ENCODE peak calls at places on chromosomes 12 and 14, in seven cellular contexts. One of them, this sample, is unnamed.

GRCh38 chr14:92726135-92726932 is 22.1 kb downstream of the LGMN start:
- DNase-seq in sigmoid colon: peak; percentile 83
- DNase-seq in A549: peak; percentile 93
- DNase-seq in ovary: no peak
- DNase-seq in HCT116: peak; percentile 39
- DNase-seq in Peyer's patch: peak; percentile 87
- DNase-seq in IMR-90: peak; percentile 89
- DNase-seq in this sample: no peak

GRCh38 chr12:49910331-49911212 is 6.9 kb upstream of the FAIM2 start:
- DNase-seq in sigmoid colon: no peak
- DNase-seq in A549: no peak
- DNase-seq in ovary: no peak
- DNase-seq in HCT116: no peak
- DNase-seq in Peyer's patch: no peak
- DNase-seq in IMR-90: no peak
- DNase-seq in this sample: peak; percentile 61

GRCh38 chr12:4909734-4910501 is at the start of gene KCNA1:
- DNase-seq in sigmoid colon: peak; percentile 70
- DNase-seq in A549: no peak
- DNase-seq in ovary: no peak
- DNase-seq in HCT116: no peak
- DNase-seq in Peyer's patch: no peak
- DNase-seq in IMR-90: no peak
- DNase-seq in this sample: no peak

GRCh38 chr14:67420102-67420739 is 8.3 kb upstream of the PLEK2 start:
- DNase-seq in sigmoid colon: peak; percentile 38
- DNase-seq in A549: no peak
- DNase-seq in ovary: no peak
- DNase-seq in HCT116: no peak
- DNase-seq in Peyer's patch: peak; percentile 72
- DNase-seq in IMR-90: no peak
- DNase-seq in this sample: no peak

GRCh38 chr12:78034025-78034424 is 203.3 kb downstream of the NAV3 start:
- DNase-seq in sigmoid colon: peak; percentile 50
- DNase-seq in A549: no peak
- DNase-seq in ovary: no peak
- DNase-seq in HCT116: no peak
- DNase-seq in Peyer's patch: no peak
- DNase-seq in IMR-90: peak; percentile 55
- DNase-seq in this sample: no peak

GRCh38 chr12:54980341-54980740 is 4.2 kb downstream of the TESPA1 start:
- DNase-seq in sigmoid colon: no peak
- DNase-seq in A549: no peak
- DNase-seq in ovary: no peak
- DNase-seq in HCT116: no peak
- DNase-seq in Peyer's patch: no peak
- DNase-seq in IMR-90: no peak
- DNase-seq in this sample: no peak

GRCh38 chr14:100104523-100105300 is 39.5 kb downstream of the EVL start:
- DNase-seq in sigmoid colon: peak; percentile 55
- DNase-seq in A549: no peak
- DNase-seq in ovary: no peak
- DNase-seq in HCT116: no peak
- DNase-seq in Peyer's patch: no peak
- DNase-seq in IMR-90: peak; percentile 72
- DNase-seq in this sample: no peak

GRCh38 chr12:124351422-124351821 is 56.5 kb downstream of the RFLNA start:
- DNase-seq in sigmoid colon: no peak
- DNase-seq in A549: no peak
- DNase-seq in ovary: no peak
- DNase-seq in HCT116: no peak
- DNase-seq in Peyer's patch: no peak
- DNase-seq in IMR-90: no peak
- DNase-seq in this sample: no peak

GRCh38 chr12:6936642-6937480 is 6.8 kb upstream of the RNU7-1 start:
- DNase-seq in sigmoid colon: no peak
- DNase-seq in A549: no peak
- DNase-seq in ovary: peak; percentile 77
- DNase-seq in HCT116: no peak
- DNase-seq in Peyer's patch: no peak
- DNase-seq in IMR-90: no peak
- DNase-seq in this sample: peak; percentile 92

GRCh38 chr14:99605299-99605961 is 1.4 kb upstream of the CCDC85C start:
- DNase-seq in sigmoid colon: peak; percentile 83
- DNase-seq in A549: peak; percentile 51
- DNase-seq in ovary: peak; percentile 60
- DNase-seq in HCT116: peak; percentile 29
- DNase-seq in Peyer's patch: peak; percentile 80
- DNase-seq in IMR-90: peak; percentile 74
- DNase-seq in this sample: peak; percentile 92

GRCh38 chr12:117972341-117972740 is 3.6 kb upstream of the KSR2 start:
- DNase-seq in sigmoid colon: no peak
- DNase-seq in A549: no peak
- DNase-seq in ovary: no peak
- DNase-seq in HCT116: no peak
- DNase-seq in Peyer's patch: no peak
- DNase-seq in IMR-90: no peak
- DNase-seq in this sample: no peak

GRCh38 chr12:130925616-130926015 is 28.1 kb upstream of the ADGRD1 start:
- DNase-seq in sigmoid colon: no peak
- DNase-seq in A549: no peak
- DNase-seq in ovary: no peak
- DNase-seq in HCT116: no peak
- DNase-seq in Peyer's patch: no peak
- DNase-seq in IMR-90: peak; percentile 35
- DNase-seq in this sample: no peak

GRCh38 chr14:102501751-102502315 is 7.7 kb downstream of the ANKRD9 start:
- DNase-seq in sigmoid colon: no peak
- DNase-seq in A549: no peak
- DNase-seq in ovary: no peak
- DNase-seq in HCT116: no peak
- DNase-seq in Peyer's patch: no peak
- DNase-seq in IMR-90: no peak
- DNase-seq in this sample: no peak
- TF ChIP-seq CTCF in sigmoid colon: no peak
- TF ChIP-seq CTCF in A549: peak; percentile 15
- TF ChIP-seq CTCF in ovary: no peak
- TF ChIP-seq CTCF in HCT116: peak; percentile 55
- TF ChIP-seq CTCF in Peyer's patch: no peak
- TF ChIP-seq CTCF in IMR-90: no peak
- TF ChIP-seq CTCF in this sample: no peak

DNA sequence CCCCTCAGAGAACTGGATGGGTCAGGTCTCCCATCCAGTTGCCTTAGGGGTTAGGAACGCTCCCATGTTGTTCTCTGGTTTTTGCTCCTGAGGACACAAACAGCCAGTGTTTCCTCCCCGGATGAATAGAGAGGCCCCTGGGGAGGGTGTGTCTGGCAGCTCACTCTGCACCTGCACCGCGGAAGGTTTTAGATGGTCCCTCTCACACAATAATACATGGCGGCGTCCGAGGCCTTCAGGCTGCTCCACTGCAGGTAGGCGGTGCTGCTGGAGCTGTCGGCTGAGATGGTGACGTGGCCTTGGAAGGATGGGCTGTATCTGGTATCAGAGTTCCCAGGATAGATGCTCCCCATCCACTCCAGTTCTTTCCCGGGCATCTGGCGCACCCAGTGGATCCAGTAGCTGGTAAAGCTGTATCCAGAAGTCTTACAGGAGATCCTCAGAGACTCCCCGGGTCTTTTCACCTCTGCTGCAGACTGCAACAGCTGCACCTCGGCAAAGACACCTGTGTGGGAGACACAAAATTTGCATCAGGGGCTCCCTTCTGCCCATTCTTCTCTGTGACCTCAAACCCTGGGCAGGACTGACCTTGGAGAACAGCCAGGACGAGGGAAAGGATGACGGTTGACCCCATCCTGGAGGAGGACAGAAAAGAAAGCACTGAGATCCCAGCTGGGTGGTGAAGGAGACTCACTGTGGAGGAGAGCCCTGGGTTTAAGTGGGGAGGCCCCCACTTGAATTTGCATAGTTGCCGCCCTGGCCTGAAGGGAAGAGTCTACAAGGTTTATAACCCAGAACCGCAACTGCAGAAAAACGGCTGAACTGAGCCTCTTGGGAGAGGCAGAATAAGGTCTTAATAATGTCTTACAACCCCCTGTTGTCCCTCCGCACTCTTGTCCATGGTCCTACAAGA is 1324.8 kb downstream of the TMEM121 start:
- DNase-seq in sigmoid colon: no peak
- DNase-seq in A549: no peak
- DNase-seq in ovary: no peak
- DNase-seq in HCT116: no peak
- DNase-seq in Peyer's patch: no peak
- DNase-seq in IMR-90: no peak
- DNase-seq in this sample: peak; percentile 83
- TF ChIP-seq POLR2A in sigmoid colon: no peak
- TF ChIP-seq POLR2A in A549: no peak
- TF ChIP-seq POLR2A in ovary: no peak
- TF ChIP-seq POLR2A in HCT116: no peak
- TF ChIP-seq POLR2A in Peyer's patch: no peak
- TF ChIP-seq POLR2A in IMR-90: no peak
- TF ChIP-seq POLR2A in this sample: peak; percentile 46

GRCh38 chr12:120917748-120918147 is 13.6 kb upstream of the SPPL3 start:
- DNase-seq in sigmoid colon: no peak
- DNase-seq in A549: no peak
- DNase-seq in ovary: no peak
- DNase-seq in HCT116: no peak
- DNase-seq in Peyer's patch: no peak
- DNase-seq in IMR-90: no peak
- DNase-seq in this sample: no peak
- TF ChIP-seq CTCF in sigmoid colon: no peak
- TF ChIP-seq CTCF in A549: no peak
- TF ChIP-seq CTCF in ovary: no peak
- TF ChIP-seq CTCF in HCT116: no peak
- TF ChIP-seq CTCF in Peyer's patch: no peak
- TF ChIP-seq CTCF in IMR-90: no peak
- TF ChIP-seq CTCF in this sample: no peak

GRCh38 chr14:21699551-21699950 is 25.9 kb upstream of the OR4E1 start:
- DNase-seq in sigmoid colon: no peak
- DNase-seq in A549: no peak
- DNase-seq in ovary: no peak
- DNase-seq in HCT116: no peak
- DNase-seq in Peyer's patch: no peak
- DNase-seq in IMR-90: no peak
- DNase-seq in this sample: no peak
- TF ChIP-seq POLR2A in sigmoid colon: no peak
- TF ChIP-seq POLR2A in A549: no peak
- TF ChIP-seq POLR2A in ovary: no peak
- TF ChIP-seq POLR2A in HCT116: no peak
- TF ChIP-seq POLR2A in Peyer's patch: no peak
- TF ChIP-seq POLR2A in IMR-90: no peak
- TF ChIP-seq POLR2A in this sample: no peak